ENCODE peak calls at places on chromosomes 16 and 17, in seven cellular contexts. B is spleen, U is uterus, Y is BE2C, T is mucosa of descending colon, P is cardiac fibroblast, C is astrocyte of the cerebellum. A is an unnamed sample.

GRCh38 chr17:34025179-34025551 is 229.9 kb upstream of the CCL2 start:
- DNase-seq in T (no peak), P (no peak), U (no peak), Y (no peak), B (no peak), C (no peak), A (no peak)

GRCh38 chr16:471353-472198 is 46.1 kb downstream of the RAB11FIP3 start:
- DNase-seq in T (no peak), C (no peak), B (no peak), P (peak; percentile 11), U (no peak), Y (peak; percentile 36), A (no peak)

GRCh38 chr16:6600167-6600566 is 732.5 kb upstream of the RBFOX1 start:
- DNase-seq in C (no peak), T (no peak), B (no peak), U (no peak), Y (no peak), P (no peak), A (no peak)

GRCh38 chr16:56286819-56287218 is 95.5 kb downstream of the GNAO1 start:
- DNase-seq in T (no peak), U (no peak), P (no peak), C (no peak), B (no peak), Y (no peak), A (no peak)

GRCh38 chr16:14528306-14528948 is 101.6 kb downstream of the PARN start:
- DNase-seq in C (no peak), U (no peak), Y (no peak), B (no peak), T (no peak), P (no peak), A (no peak)

GRCh38 chr16:53515259-53515658 is 12.2 kb upstream of the AKTIP start:
- DNase-seq in P (peak; percentile 75), T (no peak), C (no peak), Y (no peak), U (peak; percentile 18), B (no peak), A (no peak)

GRCh38 chr16:74446866-74447265 is 25.6 kb upstream of the CLEC18B start:
- DNase-seq in U (no peak), Y (no peak), B (no peak), C (no peak), P (no peak), T (no peak), A (no peak)

GRCh38 chr16:20023190-20023589 is 50.5 kb downstream of the GPR139 start:
- DNase-seq in P (peak; percentile 7), B (no peak), C (peak; percentile 16), Y (no peak), U (no peak), T (no peak), A (no peak)

GRCh38 chr16:80084614-80085013 is 456.2 kb upstream of the DYNLRB2 start:
- DNase-seq in T (no peak), B (no peak), P (peak; percentile 31), C (peak; percentile 37), Y (no peak), U (peak; percentile 73), A (no peak)

GRCh38 chr16:53950677-53951076 is 246.7 kb downstream of the FTO start:
- DNase-seq in Y (no peak), U (no peak), C (no peak), P (no peak), B (no peak), T (no peak), A (no peak)

GRCh38 chr17:81090361-81091133 is 55.6 kb downstream of the BAIAP2 start:
- DNase-seq in Y (peak; percentile 44), P (peak; percentile 36), C (no peak), T (peak; percentile 85), U (no peak), B (peak; percentile 83), A (peak; percentile 70)

GRCh38 chr16:50674831-50675230 is 6.3 kb downstream of the SNX20 start:
- DNase-seq in B (peak; percentile 1), T (no peak), P (no peak), U (no peak), Y (no peak), C (no peak), A (no peak)

GRCh38 chr16:30866031-30866430 is 27.8 kb downstream of the BCL7C start:
- DNase-seq in T (no peak), B (no peak), P (no peak), Y (no peak), C (no peak), U (no peak), A (no peak)

GRCh38 chr16:30870904-30871303 is 23.0 kb downstream of the BCL7C start:
- DNase-seq in U (no peak), Y (no peak), C (no peak), T (no peak), B (no peak), P (no peak), A (no peak)

DNA sequence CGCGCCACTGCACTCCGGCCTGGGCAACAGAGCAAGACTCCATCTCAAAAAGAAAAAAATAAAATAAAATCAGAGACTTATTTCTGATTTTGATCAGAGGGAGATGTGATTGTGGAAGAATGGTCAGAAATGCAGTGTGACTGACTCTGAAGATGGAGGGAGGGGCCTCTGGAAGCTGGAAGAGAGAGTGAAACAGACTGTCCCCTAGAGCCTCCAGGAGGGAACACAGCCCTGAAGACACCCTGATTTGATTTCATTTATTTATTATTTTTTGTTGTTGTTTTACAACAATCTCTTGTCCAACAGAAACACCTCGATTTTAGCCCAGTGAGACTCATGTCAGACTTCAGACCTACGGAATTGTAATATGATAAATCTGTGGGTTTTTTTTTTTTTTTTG is 26.1 kb downstream of the BCL7C start:
- DNase-seq in T (no peak), B (no peak), P (peak; percentile 20), Y (no peak), C (no peak), U (no peak), A (no peak)
- TF ChIP-seq CTCF in T (no peak), B (no peak), P (peak; percentile 23), Y (peak; percentile 28), C (peak; percentile 34), U (no peak), A (no peak)

GRCh38 chr16:55056585-55057520 is 126.2 kb downstream of the IRX5 start:
- DNase-seq in B (peak; percentile 45), C (no peak), T (no peak), P (no peak), U (no peak), Y (peak; percentile 60), A (no peak)
- TF ChIP-seq CTCF in B (no peak), C (no peak), T (no peak), P (no peak), U (no peak), Y (no peak), A (no peak)

GRCh38 chr17:70426752-70427151 is 257.4 kb downstream of the KCNJ2 start:
- DNase-seq in C (no peak), T (no peak), Y (no peak), P (no peak), B (no peak), U (no peak), A (no peak)
- TF ChIP-seq CTCF in C (no peak), T (no peak), Y (no peak), P (no peak), B (no peak), U (no peak), A (no peak)

GRCh38 chr17:45260204-45260783 is 1.6 kb downstream of the SPATA32 start:
- DNase-seq in C (no peak), T (no peak), B (no peak), Y (no peak), P (no peak), U (no peak), A (no peak)

GRCh38 chr17:45253879-45254278 is 8.0 kb downstream of the SPATA32 start:
- DNase-seq in U (no peak), T (no peak), Y (no peak), P (no peak), C (no peak), B (no peak), A (no peak)

GRCh38 chr17:45255358-45255757 is 6.5 kb downstream of the SPATA32 start:
- DNase-seq in C (no peak), U (no peak), T (no peak), Y (no peak), B (no peak), P (no peak), A (no peak)

GRCh38 chr17:45257115-45257514 is 4.8 kb downstream of the SPATA32 start:
- DNase-seq in Y (no peak), T (no peak), U (no peak), B (no peak), P (no peak), C (no peak), A (no peak)

GRCh38 chr17:45256114-45256966 is 5.6 kb downstream of the SPATA32 start:
- DNase-seq in U (no peak), C (no peak), P (no peak), T (no peak), Y (no peak), B (no peak), A (no peak)
- TF ChIP-seq CTCF in U (no peak), C (no peak), P (no peak), T (no peak), Y (peak; percentile 21), B (no peak), A (no peak)

DNA sequence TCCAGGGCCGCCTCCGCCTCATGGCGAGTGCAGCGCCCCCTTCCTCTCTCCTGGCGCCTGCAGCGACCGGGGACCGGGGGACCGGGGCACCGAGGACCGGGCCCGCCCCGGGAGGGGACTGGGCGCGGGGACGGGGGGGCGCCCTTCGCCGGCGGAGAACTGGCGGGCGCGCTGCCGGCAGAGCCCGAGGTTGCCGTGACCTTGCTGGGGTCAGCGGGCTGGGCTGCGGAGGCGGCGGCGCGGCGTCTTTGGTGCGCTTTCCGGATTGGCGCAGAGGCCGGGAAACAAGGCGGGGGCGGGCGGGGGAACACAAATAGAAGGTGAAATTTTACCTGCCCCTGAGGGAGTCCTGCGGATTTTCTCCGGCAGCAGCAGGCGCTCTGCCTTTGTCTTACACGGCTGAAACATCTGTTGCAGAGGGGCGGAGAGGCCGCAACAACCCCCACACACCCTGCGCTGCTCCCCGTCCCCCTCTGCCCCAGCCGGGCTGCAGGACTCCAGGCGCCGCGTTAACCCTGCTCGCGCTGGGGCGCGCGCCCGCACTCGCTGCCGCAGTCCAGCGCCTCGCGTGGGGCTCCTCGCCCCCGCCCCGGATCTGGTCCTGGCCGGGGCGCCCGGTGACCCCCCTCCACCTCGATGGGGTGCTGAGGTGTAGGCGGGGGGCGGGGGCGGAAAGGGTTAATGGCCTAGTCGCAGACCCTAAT is 53.5 kb downstream of the SREBF1 start:
- DNase-seq in B (peak; percentile 85), Y (peak; percentile 46), C (no peak), T (peak; percentile 80), P (peak; percentile 35), U (peak; percentile 73), A (peak; percentile 84)
- TF ChIP-seq CTCF in B (peak; percentile 29), Y (peak; percentile 16), C (peak; percentile 1), T (no peak), P (no peak), U (peak; percentile 13), A (peak; percentile 24)

A was measured in GM13976.